ENCODE peak calls at places on chromosomes 7 and 10, in eight cellular contexts. Q, I, V, Y, G, H, C and A are unnamed samples.

GRCh38 chr7:39317107-39317506 is 249.1 kb upstream of the YAE1 start:
- DNase-seq in C (no peak), Y (no peak), I (no peak), H (no peak), Q (no peak), G (no peak), V (no peak), A (no peak)

GRCh38 chr7:34453150-34453549 is 204.9 kb upstream of the NPSR1 start:
- DNase-seq in G (no peak), H (no peak), Q (no peak), V (no peak), I (peak), Y (no peak), C (no peak), A (no peak)

GRCh38 chr7:142854505-142855400 is at the start of gene EPHB6:
- DNase-seq in H (peak), I (peak), Q (peak), C (peak), V (peak), G (peak), Y (peak), A (peak)

GRCh38 chr10:78863121-78863520 is 205.6 kb upstream of the ZMIZ1 start:
- DNase-seq in I (no peak), Y (no peak), C (no peak), Q (no peak), H (no peak), V (no peak), G (no peak), A (no peak)

GRCh38 chr7:118590107-118590506 is 365.6 kb downstream of the ANKRD7 start:
- DNase-seq in I (peak), Y (no peak), V (no peak), C (no peak), H (no peak), G (no peak), Q (no peak), A (peak)

GRCh38 chr7:108294595-108294994 is 161.6 kb downstream of the NRCAM start:
- DNase-seq in Y (no peak), G (no peak), H (no peak), Q (no peak), I (no peak), V (peak), C (no peak), A (no peak)

GRCh38 chr10:37762287-37762686 is 95.1 kb downstream of the ZNF248 start:
- DNase-seq in C (no peak), V (no peak), G (no peak), I (no peak), H (no peak), Y (no peak), Q (no peak), A (no peak)

GRCh38 chr7:151927540-151927939 is 28.7 kb upstream of the GALNTL5 start:
- DNase-seq in I (no peak), Q (no peak), C (no peak), H (no peak), Y (no peak), V (no peak), G (no peak), A (no peak)

GRCh38 chr7:121505021-121505420 is 108.9 kb upstream of the FAM3C start:
- DNase-seq in V (no peak), H (no peak), Y (no peak), I (peak), Q (no peak), C (no peak), G (no peak), A (no peak)

GRCh38 chr10:120691623-120692022 is 159.5 kb upstream of the WDR11 start:
- DNase-seq in C (no peak), Y (no peak), I (no peak), H (no peak), V (no peak), Q (no peak), G (no peak), A (no peak)

GRCh38 chr10:103276251-103276936 is 544 bp upstream of the INA start:
- DNase-seq in Q (no peak), I (no peak), V (no peak), Y (no peak), G (no peak), C (no peak), H (no peak), A (no peak)

GRCh38 chr10:103278424-103278823 is 1.5 kb downstream of the INA start:
- DNase-seq in V (no peak), I (no peak), Y (no peak), C (no peak), G (no peak), H (no peak), Q (no peak), A (no peak)

GRCh38 chr10:103278862-103279298 is 1.9 kb downstream of the INA start:
- DNase-seq in I (peak), Q (peak), Y (no peak), G (no peak), H (no peak), C (no peak), V (peak), A (peak)

GRCh38 chr10:103277713-103278299 is 868 bp downstream of the INA start:
- DNase-seq in C (no peak), Q (peak), I (no peak), G (no peak), V (no peak), H (no peak), Y (peak), A (no peak)

GRCh38 chr10:103276941-103277712 is at the start of gene INA:
- DNase-seq in I (peak), Q (peak), C (no peak), Y (peak), V (no peak), H (no peak), G (no peak), A (peak)
- H3K4me3 ChIP-seq in I (peak), Q (no peak), C (no peak), Y (peak), V (no peak), H (peak), G (no peak), A (peak)

GRCh38 chr7:25726180-25726579 is 425.8 kb upstream of the NFE2L3 start:
- DNase-seq in G (no peak), I (no peak), H (no peak), C (no peak), Y (no peak), V (no peak), Q (no peak), A (no peak)
- H3K4me3 ChIP-seq in G (no peak), I (no peak), H (no peak), C (no peak), Y (no peak), V (no peak), Q (no peak), A (no peak)

GRCh38 chr10:86377797-86378146 is 11.2 kb upstream of the GRID1 start:
- DNase-seq in H (peak), I (no peak), V (no peak), Q (no peak), G (no peak), C (no peak), Y (no peak), A (no peak)

GRCh38 chr10:86376403-86376802 is 9.8 kb upstream of the GRID1 start:
- DNase-seq in Y (peak), G (no peak), V (no peak), Q (no peak), C (no peak), I (no peak), H (no peak), A (no peak)

GRCh38 chr10:86375204-86375603 is 8.6 kb upstream of the GRID1 start:
- DNase-seq in I (no peak), Y (no peak), C (no peak), Q (no peak), G (no peak), H (peak), V (no peak), A (no peak)

GRCh38 chr10:86374664-86375063 is 8.1 kb upstream of the GRID1 start:
- DNase-seq in C (no peak), Y (no peak), Q (no peak), I (no peak), V (no peak), H (peak), G (no peak), A (no peak)

DNA sequence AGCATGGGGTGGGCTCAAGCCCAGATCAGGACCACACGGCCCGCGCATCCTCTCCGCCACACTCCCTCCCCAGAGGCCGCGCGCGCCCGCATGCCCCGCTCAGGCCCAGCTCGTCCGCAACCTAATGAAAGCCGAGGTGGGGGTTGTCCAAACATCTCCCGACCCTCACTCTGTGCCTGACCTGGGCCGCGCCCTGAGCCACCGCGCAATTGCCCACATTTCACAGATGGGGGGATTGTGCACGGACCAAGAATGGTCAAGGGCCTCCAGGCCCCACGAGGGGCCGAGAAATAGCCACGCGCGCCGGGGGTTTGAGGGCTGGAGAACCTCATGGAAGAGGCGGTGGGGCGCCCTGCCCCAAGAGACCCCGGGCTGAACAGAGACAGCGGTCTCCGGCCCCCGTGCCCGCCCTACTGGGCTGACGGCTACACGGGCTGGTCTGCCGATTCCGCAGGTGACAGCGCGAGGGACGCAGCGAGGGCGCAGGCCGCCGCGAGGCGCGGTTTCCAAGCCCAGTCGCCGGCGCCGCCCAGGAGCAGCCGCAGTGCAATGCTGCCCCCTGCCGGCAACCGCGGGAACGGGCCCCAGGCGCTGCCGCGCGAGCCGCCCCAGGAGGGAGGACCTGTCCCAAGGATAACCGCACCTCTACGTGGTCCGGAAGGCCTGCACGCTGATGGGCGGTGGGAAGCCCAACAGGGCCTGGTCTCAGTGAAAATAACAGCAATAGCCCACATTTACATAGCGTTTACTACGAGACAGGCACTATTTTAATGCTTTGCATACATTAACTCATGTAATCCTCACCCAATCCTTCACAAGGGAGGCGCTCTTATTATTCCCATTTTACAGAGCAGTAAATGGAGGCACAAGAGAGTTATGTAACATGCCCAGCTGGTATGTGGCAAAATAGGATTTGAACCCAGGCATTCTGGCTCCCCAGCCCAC is 10.5 kb upstream of the GRID1 start:
- DNase-seq in I (peak), H (peak), Y (peak), V (peak), G (peak), C (peak), Q (peak), A (no peak)
- H3K4me3 ChIP-seq in I (peak), H (peak), Y (no peak), V (no peak), G (peak), C (no peak), Q (no peak), A (no peak)

GRCh38 chr10:70223728-70224127 is 9.5 kb downstream of the PPA1 start:
- DNase-seq in Y (no peak), I (no peak), Q (no peak), C (no peak), V (no peak), H (no peak), G (no peak), A (no peak)

GRCh38 chr10:70227548-70228320 is 5.5 kb downstream of the PPA1 start:
- DNase-seq in Q (peak), Y (no peak), H (no peak), I (no peak), C (no peak), V (no peak), G (no peak), A (no peak)

GRCh38 chr10:70232155-70232858 is 922 bp downstream of the PPA1 start:
- DNase-seq in Y (peak), Q (peak), G (no peak), I (peak), V (peak), C (peak), H (no peak), A (peak)

GRCh38 chr10:70232859-70233108 is 445 bp downstream of the PPA1 start:
- DNase-seq in Q (no peak), Y (peak), G (no peak), C (no peak), H (no peak), I (no peak), V (no peak), A (no peak)

DNA sequence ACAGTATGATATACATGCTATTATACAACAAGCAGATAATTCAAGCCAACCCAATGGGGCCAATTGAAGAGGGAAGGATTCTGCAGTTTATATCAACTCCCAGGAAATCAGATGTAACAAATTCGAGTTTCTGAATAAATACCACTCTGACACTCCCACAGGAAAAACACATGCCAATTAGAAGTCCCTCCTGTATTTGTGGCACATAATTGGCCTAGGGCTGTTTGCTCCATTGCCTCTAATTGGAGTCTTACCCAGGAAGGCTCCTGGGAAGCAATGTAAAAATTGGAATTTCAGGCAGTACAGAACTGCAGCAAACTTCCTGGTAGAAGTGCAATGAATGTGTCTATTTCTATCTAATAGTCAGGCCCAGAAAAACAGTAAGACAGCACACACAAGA is 4.7 kb downstream of the PPA1 start:
- DNase-seq in G (no peak), V (no peak), H (no peak), I (no peak), C (no peak), Q (no peak), Y (no peak), A (no peak)
- H3K4me3 ChIP-seq in G (no peak), V (no peak), H (no peak), I (no peak), C (no peak), Q (no peak), Y (no peak), A (no peak)

GRCh38 chr10:97185326-97186058 is at the start of gene SLIT1:
- DNase-seq in C (no peak), Y (peak), H (peak), Q (no peak), G (no peak), V (peak), I (no peak), A (no peak)

GRCh38 chr10:97183314-97183713 is 2.4 kb downstream of the SLIT1 start:
- DNase-seq in Y (no peak), I (no peak), Q (no peak), G (no peak), C (no peak), H (no peak), V (no peak), A (no peak)

GRCh38 chr10:97182327-97182990 is 3.3 kb downstream of the SLIT1 start:
- DNase-seq in H (no peak), Q (no peak), C (no peak), G (no peak), Y (no peak), I (no peak), V (no peak), A (no peak)

GRCh38 chr10:97186911-97187310 is 1.2 kb upstream of the SLIT1 start:
- DNase-seq in Q (no peak), H (peak), I (no peak), C (no peak), Y (no peak), V (no peak), G (no peak), A (no peak)

DNA sequence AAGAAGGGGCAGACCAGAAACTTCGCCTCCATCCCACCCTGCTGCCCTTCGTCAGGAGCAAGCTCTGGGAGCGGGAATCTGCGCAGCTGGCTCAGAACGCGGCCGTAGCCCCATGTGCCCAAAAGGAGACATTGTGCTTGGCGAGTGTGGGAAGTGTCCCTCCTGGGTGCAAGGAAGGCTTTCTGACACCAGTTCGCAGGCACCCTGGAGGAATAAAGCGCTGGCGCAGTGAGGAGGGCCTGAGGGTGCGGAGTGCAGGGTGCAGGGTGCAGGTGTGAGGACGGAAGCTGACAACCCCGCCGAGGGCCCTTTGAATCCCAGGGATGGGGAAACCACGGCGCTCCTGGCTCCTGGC is 811 bp downstream of the SLIT1 start:
- DNase-seq in G (no peak), H (peak), I (no peak), C (no peak), Y (no peak), Q (no peak), V (no peak), A (no peak)
- H3K4me3 ChIP-seq in G (no peak), H (no peak), I (no peak), C (no peak), Y (peak), Q (no peak), V (no peak), A (peak)